ENCODE peak calls at places on chromosomes 13 and 19, in five cellular contexts. D is fibroblast of lung, N is PC-3, J is GM23338, R is GM12878. V is an unnamed sample.

GRCh38 chr19:50025794-50026549 is at the start of gene ZNF473:
- DNase-seq in D (peak; percentile 96), N (peak; percentile 97), J (peak; percentile 98), R (no peak), V (peak; percentile 98)

GRCh38 chr19:52492991-52493470 is 34.4 kb upstream of the ZNF808 start:
- DNase-seq in D (no peak), N (no peak), J (peak; percentile 84), R (no peak), V (no peak)

GRCh38 chr13:95251641-95252040 is 49.6 kb downstream of the ABCC4 start:
- DNase-seq in D (no peak), N (no peak), J (no peak), R (no peak), V (no peak)

GRCh38 chr13:41674246-41674645 is 216.9 kb downstream of the RGCC start:
- DNase-seq in D (no peak), N (no peak), J (no peak), R (no peak), V (no peak)

GRCh38 chr19:14048439-14049153 is 13.3 kb downstream of the PALM3 start:
- DNase-seq in D (no peak), N (peak; percentile 60), J (peak; percentile 86), R (no peak), V (peak; percentile 68)

GRCh38 chr13:83048419-83048818 is 833.9 kb downstream of the SLITRK1 start:
- DNase-seq in D (no peak), N (peak; percentile 56), J (no peak), R (no peak), V (no peak)

GRCh38 chr13:99208185-99208584 is 7.5 kb downstream of the UBAC2 start:
- DNase-seq in D (no peak), N (no peak), J (no peak), R (no peak), V (no peak)

GRCh38 chr13:41028051-41028450 is 8.9 kb upstream of the ELF1 start:
- DNase-seq in D (no peak), N (no peak), J (no peak), R (no peak), V (no peak)

GRCh38 chr13:86846501-86846900 is 824.7 kb upstream of the SLITRK5 start:
- DNase-seq in D (peak; percentile 39), N (no peak), J (no peak), R (no peak), V (no peak)

GRCh38 chr13:33349996-33350826 is 64.7 kb upstream of the STARD13 start:
- DNase-seq in D (peak; percentile 47), N (peak; percentile 37), J (peak; percentile 51), R (no peak), V (peak; percentile 45)

GRCh38 chr19:8456064-8456463 is 11.3 kb downstream of the HNRNPM start:
- DNase-seq in D (no peak), N (no peak), J (peak; percentile 64), R (no peak), V (no peak)

GRCh38 chr19:55341191-55342043 is 1.7 kb downstream of the KMT5C start:
- DNase-seq in D (peak; percentile 44), N (peak; percentile 62), J (peak; percentile 92), R (no peak), V (no peak)

GRCh38 chr19:42269518-42270345 is 680 bp downstream of the CIC start:
- DNase-seq in D (no peak), N (no peak), J (no peak), R (no peak), V (no peak)

GRCh38 chr19:51477343-51477742 is 996 bp upstream of the CEACAM18 start:
- DNase-seq in D (no peak), N (no peak), J (no peak), R (no peak), V (no peak)

GRCh38 chr19:8302734-8303133 is 5.4 kb downstream of the CD320 start:
- DNase-seq in D (no peak), N (no peak), J (no peak), R (no peak), V (no peak)

GRCh38 chr13:70829748-70830147 is 721.5 kb upstream of the KLHL1 start:
- DNase-seq in D (no peak), N (no peak), J (no peak), R (no peak), V (no peak)

GRCh38 chr13:39788097-39788496 is 132.6 kb downstream of the COG6 start:
- DNase-seq in D (no peak), N (no peak), J (peak; percentile 56), R (no peak), V (peak; percentile 36)

GRCh38 chr19:19171110-19171672 is 1.1 kb upstream of the MEF2B start:
- DNase-seq in D (no peak), N (no peak), J (no peak), R (no peak), V (no peak)

GRCh38 chr19:32012206-32012605 is 333.2 kb upstream of the ZNF507 start:
- DNase-seq in D (no peak), N (no peak), J (no peak), R (no peak), V (no peak)

DNA sequence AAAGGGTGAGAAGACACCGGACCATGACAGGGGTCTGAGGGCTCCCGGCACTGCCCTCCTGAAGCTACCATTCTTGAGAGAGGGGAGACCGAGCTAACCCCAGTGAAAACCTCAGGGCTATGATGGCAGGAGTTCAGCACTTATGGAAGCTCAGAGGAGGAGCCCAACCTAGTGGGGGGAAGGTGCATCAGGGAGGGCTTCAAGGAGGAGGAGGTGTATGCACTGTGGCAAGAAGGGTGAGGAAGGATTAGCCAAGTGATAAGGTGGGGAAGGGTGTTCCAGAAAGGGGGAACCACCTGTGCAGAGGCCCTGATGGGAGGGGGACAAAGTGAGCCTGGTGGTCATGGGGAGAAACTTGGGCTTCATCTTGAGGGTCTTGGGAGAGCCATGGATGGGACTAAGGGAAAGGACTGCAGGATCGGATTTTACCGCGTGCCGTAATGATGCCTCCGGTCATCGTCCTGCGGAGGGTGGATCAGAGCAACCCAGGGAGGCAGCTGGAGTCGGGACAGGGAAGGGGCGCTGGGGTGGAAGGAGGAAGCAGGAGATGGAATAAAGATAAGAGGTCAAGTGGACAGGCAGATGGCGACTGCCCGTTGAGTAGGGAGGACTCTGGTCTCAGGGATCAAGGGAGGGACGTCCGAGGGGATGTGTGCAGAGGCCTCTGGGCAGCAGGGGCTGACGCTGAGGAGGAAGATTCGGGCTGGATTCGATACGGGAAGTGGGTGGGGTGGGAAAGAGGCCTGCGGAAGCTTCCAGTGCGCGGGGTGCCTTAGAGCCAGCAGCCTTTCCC is 13.3 kb upstream of the PSMD8 start:
- DNase-seq in D (no peak), N (no peak), J (no peak), R (no peak), V (no peak)
- TF ChIP-seq EZH2 in D (no peak), N (no peak), J (no peak), R (no peak), V (no peak)

DNA sequence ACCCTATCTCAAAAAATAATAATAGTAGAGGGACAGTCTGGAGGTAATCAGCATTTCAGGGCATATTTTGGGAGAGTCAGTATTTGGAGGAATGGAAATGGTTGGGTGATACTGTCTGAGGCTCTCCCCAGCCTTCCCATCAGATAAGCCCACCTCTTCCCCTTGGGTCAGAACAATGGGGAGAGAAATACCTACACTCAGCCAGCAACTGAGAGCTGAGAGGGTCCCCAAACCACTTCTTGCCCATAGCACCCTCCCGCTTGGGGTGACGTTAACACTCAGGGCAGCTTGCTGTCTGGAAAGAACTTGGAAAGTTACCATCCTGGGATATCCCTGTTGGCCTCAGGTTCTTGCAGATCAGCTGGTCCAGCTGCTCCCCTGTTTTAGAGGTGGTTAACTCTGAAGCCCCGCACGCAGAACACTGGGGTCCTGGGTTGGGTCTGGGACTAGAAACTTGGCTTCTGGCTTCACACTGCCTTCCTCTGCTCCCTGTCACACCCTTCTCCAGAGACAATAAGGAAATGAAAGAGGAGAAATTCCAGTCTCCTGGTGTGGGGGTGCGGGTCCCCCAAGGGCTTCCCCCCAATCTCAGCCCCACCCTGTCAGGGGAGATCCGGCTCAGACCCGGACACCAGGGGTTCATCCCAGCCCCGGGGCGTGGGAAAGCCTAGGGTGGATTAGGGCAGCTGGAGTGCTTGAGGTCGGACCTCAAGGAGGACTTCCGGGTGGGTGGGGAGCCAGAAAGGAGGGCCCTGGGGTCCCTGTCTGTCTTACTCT is 2.5 kb downstream of the FOXA3 start:
- DNase-seq in D (no peak), N (no peak), J (no peak), R (no peak), V (no peak)
- TF ChIP-seq EZH2 in D (no peak), N (no peak), J (no peak), R (no peak), V (no peak)

DNA sequence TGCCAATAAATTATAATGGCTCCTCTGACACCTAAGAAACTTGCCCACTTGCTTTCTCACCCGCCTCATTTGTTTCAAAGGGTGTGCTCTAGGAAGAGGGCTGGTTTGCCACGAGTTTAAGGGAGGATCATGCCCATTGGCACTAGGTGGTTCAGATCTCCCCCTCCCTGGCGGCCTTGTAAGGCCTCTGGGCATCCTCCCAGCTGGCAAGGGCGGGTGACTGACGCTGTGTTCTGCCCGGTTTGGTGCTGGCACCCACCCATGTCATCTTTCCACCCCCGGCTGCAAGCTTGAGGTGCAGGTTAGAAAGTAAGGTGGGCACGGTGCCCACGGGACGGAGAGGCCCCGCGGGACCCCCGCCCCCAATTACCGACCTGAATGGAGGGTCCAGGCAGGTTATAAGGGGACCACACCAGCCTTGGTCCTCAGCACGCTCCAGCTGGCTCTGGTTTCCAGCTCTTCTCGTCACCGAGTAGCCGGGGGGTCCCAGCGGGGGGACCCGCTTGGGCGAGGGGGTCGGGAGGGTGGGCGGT is 90.4 kb downstream of the PTPRS start:
- DNase-seq in D (no peak), N (no peak), J (no peak), R (no peak), V (no peak)
- TF ChIP-seq EZH2 in D (no peak), N (no peak), J (no peak), R (no peak), V (no peak)

GRCh38 chr19:45151821-45152503 is 8.8 kb downstream of the NKPD1 start:
- DNase-seq in D (no peak), N (no peak), J (peak; percentile 60), R (no peak), V (no peak)

GRCh38 chr19:45150731-45151725 is 9.8 kb downstream of the NKPD1 start:
- DNase-seq in D (no peak), N (peak; percentile 14), J (no peak), R (no peak), V (no peak)

GRCh38 chr19:45154064-45154827 is 6.5 kb downstream of the NKPD1 start:
- DNase-seq in D (peak; percentile 77), N (peak; percentile 46), J (no peak), R (no peak), V (no peak)

GRCh38 chr19:45153339-45154063 is 7.3 kb downstream of the NKPD1 start:
- DNase-seq in D (peak; percentile 45), N (no peak), J (peak; percentile 84), R (no peak), V (peak; percentile 76)

GRCh38 chr19:45152504-45153338 is 8.1 kb downstream of the NKPD1 start:
- DNase-seq in D (peak; percentile 50), N (no peak), J (peak; percentile 87), R (no peak), V (peak; percentile 77)
- TF ChIP-seq EZH2 in D (peak; percentile 33), N (no peak), J (no peak), R (no peak), V (no peak)

GRCh38 chr13:27928353-27928804 is 8.6 kb downstream of the PDX1 start:
- DNase-seq in D (no peak), N (no peak), J (peak; percentile 51), R (no peak), V (no peak)
- TF ChIP-seq EZH2 in D (no peak), N (no peak), J (peak; percentile 81), R (no peak), V (peak; percentile 12)